ENCODE peak calls at places on chromosomes 16 and 17, in eight cellular contexts. O is EH; U is pulmonary artery endothelial cell; T is activated gamma-delta T cell treated with Interleukin-2 at 50 U/mL for 16 hours; V is T-helper 2 cell; G is activated T-cell treated with anti-CD3 and anti-CD28 coated beads for 1 hour; W is activated CD8-positive, alpha-beta memory T cell treated with anti-CD3 and anti-CD28 coated beads, Interleukin-2, amount 10 ng/mL, durations not matched to agents 7 days and 5 days; S is NB4. B is an unnamed sample.

GRCh38 chr17:16287563-16288027 is 65.7 kb downstream of the CENPV start:
- DNase-seq in O (peak), U (no peak), T (no peak), V (peak), G (no peak), W (peak), S (peak), B (peak)

GRCh38 chr17:7977805-7978204 is 24.6 kb upstream of the GUCY2D start:
- DNase-seq in O (no peak), U (no peak), T (no peak), V (no peak), G (no peak), W (no peak), S (no peak), B (no peak)

GRCh38 chr16:88424536-88425230 is 28.4 kb upstream of the ZFPM1 start:
- DNase-seq in O (no peak), U (no peak), T (no peak), V (no peak), G (no peak), W (no peak), S (no peak), B (no peak)

GRCh38 chr17:8382052-8382879 is 727 bp downstream of the RPL26 start:
- DNase-seq in O (no peak), U (no peak), T (no peak), V (peak), G (no peak), W (no peak), S (peak), B (no peak)

GRCh38 chr17:80938556-80938955 is 53.1 kb upstream of the CHMP6 start:
- DNase-seq in O (no peak), U (no peak), T (peak), V (peak), G (no peak), W (peak), S (peak), B (peak)

GRCh38 chr16:84851192-84852127 is 31.7 kb downstream of the CRISPLD2 start:
- DNase-seq in O (peak), U (no peak), T (no peak), V (no peak), G (no peak), W (no peak), S (no peak), B (no peak)

GRCh38 chr16:7506363-7506762 is 173.7 kb downstream of the RBFOX1 start:
- DNase-seq in O (no peak), U (no peak), T (no peak), V (no peak), G (no peak), W (no peak), S (no peak), B (no peak)

GRCh38 chr16:67661101-67661661 is 421 bp downstream of the PARD6A start:
- DNase-seq in O (peak), U (no peak), T (no peak), V (peak), G (no peak), W (no peak), S (peak), B (peak)

GRCh38 chr16:69599731-69600130 is 34.0 kb downstream of the NFAT5 start:
- DNase-seq in O (no peak), U (no peak), T (no peak), V (no peak), G (no peak), W (no peak), S (no peak), B (no peak)

GRCh38 chr17:74715144-74715543 is 2.4 kb upstream of the CD300LF start:
- DNase-seq in O (no peak), U (no peak), T (no peak), V (no peak), G (no peak), W (no peak), S (peak), B (no peak)

GRCh38 chr17:12964840-12965239 is 53.0 kb downstream of the ELAC2 start:
- DNase-seq in O (no peak), U (no peak), T (no peak), V (no peak), G (no peak), W (no peak), S (no peak), B (no peak)

GRCh38 chr17:45155029-45155428 is 6.6 kb upstream of the HEXIM2 start:
- DNase-seq in O (no peak), U (no peak), T (no peak), V (no peak), G (no peak), W (no peak), S (no peak), B (no peak)

GRCh38 chr17:40520991-40521453 is 19.6 kb upstream of the TNS4 start:
- DNase-seq in O (no peak), U (no peak), T (no peak), V (no peak), G (no peak), W (no peak), S (no peak), B (no peak)

GRCh38 chr17:51319186-51319585 is 58.8 kb downstream of the UTP18 start:
- DNase-seq in O (no peak), U (no peak), T (no peak), V (no peak), G (no peak), W (no peak), S (peak), B (peak)

GRCh38 chr16:1527836-1528811 is 5.3 kb upstream of the TMEM204 start:
- DNase-seq in O (peak), U (no peak), T (no peak), V (no peak), G (no peak), W (no peak), S (no peak), B (no peak)